ENCODE peak calls at places on chromosomes 3 and 15, in five cellular contexts. One of them, this sample, is unnamed.

GRCh38 chr3:7285502-7285901 is 424.6 kb downstream of the GRM7 start:
- DNase-seq in A549: no peak
- DNase-seq in left lung: no peak
- DNase-seq in transverse colon: no peak
- DNase-seq in Peyer's patch: no peak
- DNase-seq in this sample: no peak

GRCh38 chr15:56524915-56525314 is 60.0 kb upstream of the MNS1 start:
- DNase-seq in transverse colon: no peak
- DNase-seq in A549: no peak
- DNase-seq in Peyer's patch: no peak
- DNase-seq in left lung: no peak
- DNase-seq in this sample: no peak

GRCh38 chr3:101938262-101938847 is 89.0 kb downstream of the NFKBIZ start:
- DNase-seq in Peyer's patch: no peak
- DNase-seq in transverse colon: no peak
- DNase-seq in left lung: no peak
- DNase-seq in A549: no peak
- DNase-seq in this sample: no peak

GRCh38 chr3:113269661-113270060 is 58.3 kb downstream of the BOC start:
- DNase-seq in A549: no peak
- DNase-seq in Peyer's patch: no peak
- DNase-seq in transverse colon: no peak
- DNase-seq in left lung: no peak
- DNase-seq in this sample: no peak

GRCh38 chr3:100360757-100361496 is 26.4 kb downstream of the NIT2 start:
- DNase-seq in A549: no peak
- DNase-seq in left lung: no peak
- DNase-seq in transverse colon: no peak
- DNase-seq in Peyer's patch: no peak
- DNase-seq in this sample: no peak

GRCh38 chr15:39860200-39860599 is 59.9 kb downstream of the GPR176 start:
- DNase-seq in A549: no peak
- DNase-seq in Peyer's patch: no peak
- DNase-seq in transverse colon: no peak
- DNase-seq in left lung: no peak
- DNase-seq in this sample: no peak

GRCh38 chr3:69120879-69121464 is 1.4 kb downstream of the LMOD3 start:
- DNase-seq in transverse colon: peak
- DNase-seq in Peyer's patch: peak
- DNase-seq in left lung: no peak
- DNase-seq in A549: peak
- DNase-seq in this sample: no peak

GRCh38 chr15:80404057-80404718 is at the start of gene ARNT2:
- DNase-seq in transverse colon: no peak
- DNase-seq in A549: peak
- DNase-seq in left lung: no peak
- DNase-seq in Peyer's patch: no peak
- DNase-seq in this sample: no peak

GRCh38 chr3:57444469-57444868 is 99.7 kb downstream of the DNAH12 start:
- DNase-seq in Peyer's patch: no peak
- DNase-seq in left lung: no peak
- DNase-seq in transverse colon: no peak
- DNase-seq in A549: no peak
- DNase-seq in this sample: no peak

GRCh38 chr3:193563999-193564398 is 9.3 kb upstream of the ATP13A4 start:
- DNase-seq in Peyer's patch: peak
- DNase-seq in transverse colon: peak
- DNase-seq in A549: no peak
- DNase-seq in left lung: peak
- DNase-seq in this sample: no peak

GRCh38 chr3:90062018-90062417 is 954.6 kb downstream of the EPHA3 start:
- DNase-seq in Peyer's patch: no peak
- DNase-seq in left lung: no peak
- DNase-seq in transverse colon: no peak
- DNase-seq in A549: no peak
- DNase-seq in this sample: no peak

GRCh38 chr15:93485922-93486327 is 396.9 kb upstream of the RGMA start:
- DNase-seq in A549: no peak
- DNase-seq in Peyer's patch: no peak
- DNase-seq in transverse colon: no peak
- DNase-seq in left lung: no peak
- DNase-seq in this sample: no peak

GRCh38 chr3:71103430-71103881 is 480.1 kb downstream of the FOXP1 start:
- DNase-seq in A549: no peak
- DNase-seq in Peyer's patch: peak
- DNase-seq in transverse colon: peak
- DNase-seq in left lung: peak
- DNase-seq in this sample: no peak

GRCh38 chr15:40323239-40323952 is at the start of gene INAFM2:
- DNase-seq in Peyer's patch: peak
- DNase-seq in transverse colon: peak
- DNase-seq in left lung: peak
- DNase-seq in A549: peak
- DNase-seq in this sample: peak

GRCh38 chr3:153273217-153273616 is 111.2 kb downstream of the RAP2B start:
- DNase-seq in left lung: no peak
- DNase-seq in Peyer's patch: no peak
- DNase-seq in A549: no peak
- DNase-seq in transverse colon: no peak
- DNase-seq in this sample: no peak

GRCh38 chr15:34896183-34896582 is 73.4 kb downstream of the AQR start:
- DNase-seq in transverse colon: no peak
- DNase-seq in A549: no peak
- DNase-seq in Peyer's patch: no peak
- DNase-seq in left lung: no peak
- DNase-seq in this sample: no peak

GRCh38 chr3:111666041-111666735 is 71.0 kb upstream of the ZBED2 start:
- DNase-seq in Peyer's patch: no peak
- DNase-seq in transverse colon: no peak
- DNase-seq in left lung: no peak
- DNase-seq in A549: no peak
- DNase-seq in this sample: no peak

GRCh38 chr3:184592411-184593200 is 31.0 kb downstream of the EPHB3 start:
- DNase-seq in Peyer's patch: no peak
- DNase-seq in left lung: no peak
- DNase-seq in transverse colon: no peak
- DNase-seq in A549: no peak
- DNase-seq in this sample: no peak

GRCh38 chr3:126679831-126680677 is 24.0 kb upstream of the CHCHD6 start:
- DNase-seq in transverse colon: no peak
- DNase-seq in A549: no peak
- DNase-seq in Peyer's patch: no peak
- DNase-seq in left lung: no peak
- DNase-seq in this sample: peak

GRCh38 chr3:128170866-128171516 is 17.7 kb downstream of the EEFSEC start:
- DNase-seq in left lung: no peak
- DNase-seq in Peyer's patch: peak
- DNase-seq in transverse colon: peak
- DNase-seq in A549: peak
- DNase-seq in this sample: no peak

GRCh38 chr15:84798436-84798946 is 18.7 kb upstream of the ALPK3 start:
- DNase-seq in A549: no peak
- DNase-seq in left lung: no peak
- DNase-seq in transverse colon: no peak
- DNase-seq in Peyer's patch: peak
- DNase-seq in this sample: no peak

GRCh38 chr3:6825527-6825926 is 35.4 kb upstream of the GRM7 start:
- DNase-seq in Peyer's patch: no peak
- DNase-seq in transverse colon: no peak
- DNase-seq in left lung: no peak
- DNase-seq in A549: no peak
- DNase-seq in this sample: no peak

GRCh38 chr3:71117572-71118247 is 465.8 kb downstream of the FOXP1 start:
- DNase-seq in A549: no peak
- DNase-seq in transverse colon: no peak
- DNase-seq in left lung: no peak
- DNase-seq in Peyer's patch: no peak
- DNase-seq in this sample: no peak

GRCh38 chr15:85749261-85750151 is 45.2 kb downstream of the KLHL25 start:
- DNase-seq in left lung: peak
- DNase-seq in A549: no peak
- DNase-seq in Peyer's patch: peak
- DNase-seq in transverse colon: no peak
- DNase-seq in this sample: peak

GRCh38 chr3:16059700-16060357 is 114.7 kb upstream of the GALNT15 start:
- DNase-seq in transverse colon: no peak
- DNase-seq in Peyer's patch: no peak
- DNase-seq in left lung: no peak
- DNase-seq in A549: no peak
- DNase-seq in this sample: no peak

GRCh38 chr3:51336261-51336660 is 48.8 kb upstream of the MANF start:
- DNase-seq in Peyer's patch: no peak
- DNase-seq in A549: no peak
- DNase-seq in transverse colon: no peak
- DNase-seq in left lung: no peak
- DNase-seq in this sample: no peak

GRCh38 chr3:63931290-63931689 is 19.1 kb upstream of the SCAANT1 start:
- DNase-seq in left lung: no peak
- DNase-seq in transverse colon: no peak
- DNase-seq in A549: no peak
- DNase-seq in Peyer's patch: no peak
- DNase-seq in this sample: no peak

GRCh38 chr3:127888564-127889107 is 26.4 kb upstream of the KBTBD12 start:
- DNase-seq in Peyer's patch: no peak
- DNase-seq in A549: no peak
- DNase-seq in transverse colon: no peak
- DNase-seq in left lung: no peak
- DNase-seq in this sample: no peak

GRCh38 chr3:74613060-74613459 is 1.4 kb downstream of the CNTN3 start:
- DNase-seq in left lung: no peak
- DNase-seq in transverse colon: no peak
- DNase-seq in Peyer's patch: no peak
- DNase-seq in A549: no peak
- DNase-seq in this sample: no peak

GRCh38 chr3:167705840-167706239 is 28.9 kb downstream of the PDCD10 start:
- DNase-seq in left lung: no peak
- DNase-seq in transverse colon: no peak
- DNase-seq in A549: no peak
- DNase-seq in Peyer's patch: no peak
- DNase-seq in this sample: no peak

GRCh38 chr3:119221779-119222320 is 18.8 kb downstream of the B4GALT4 start:
- DNase-seq in A549: no peak
- DNase-seq in transverse colon: no peak
- DNase-seq in Peyer's patch: no peak
- DNase-seq in left lung: no peak
- DNase-seq in this sample: no peak

GRCh38 chr3:130473416-130473815 is 43.6 kb upstream of the COL6A6 start:
- DNase-seq in Peyer's patch: no peak
- DNase-seq in transverse colon: no peak
- DNase-seq in left lung: no peak
- DNase-seq in A549: no peak
- DNase-seq in this sample: no peak

GRCh38 chr3:133393204-133393603 is 6.7 kb upstream of the BFSP2 start:
- DNase-seq in Peyer's patch: no peak
- DNase-seq in left lung: no peak
- DNase-seq in transverse colon: no peak
- DNase-seq in A549: no peak
- DNase-seq in this sample: no peak

GRCh38 chr3:185960518-185961288 is 22.9 kb upstream of the TRA2B start:
- DNase-seq in transverse colon: peak
- DNase-seq in Peyer's patch: peak
- DNase-seq in A549: no peak
- DNase-seq in left lung: no peak
- DNase-seq in this sample: no peak
- H3K4me3 ChIP-seq in transverse colon: peak
- H3K4me3 ChIP-seq in Peyer's patch: peak
- H3K4me3 ChIP-seq in A549: peak
- H3K4me3 ChIP-seq in left lung: peak
- H3K4me3 ChIP-seq in this sample: peak

DNA sequence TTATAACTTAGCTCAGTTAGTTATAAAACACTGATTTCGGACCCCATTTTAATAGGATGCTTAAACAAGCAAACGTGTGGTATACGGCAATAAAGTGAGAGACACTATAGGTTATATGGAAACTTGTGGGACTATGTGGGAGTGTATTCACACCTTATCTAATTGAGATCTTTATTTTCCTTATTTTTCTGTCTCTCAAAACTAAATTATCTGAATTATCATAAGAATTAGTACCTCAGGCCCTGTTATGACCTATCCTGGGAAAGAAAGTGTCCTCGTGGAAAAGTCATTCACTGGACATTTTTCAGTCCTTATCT is 14.4 kb downstream of the WWTR1 start:
- DNase-seq in left lung: no peak
- DNase-seq in Peyer's patch: no peak
- DNase-seq in A549: no peak
- DNase-seq in transverse colon: no peak
- DNase-seq in this sample: no peak
- H3K27ac ChIP-seq in left lung: no peak
- H3K27ac ChIP-seq in Peyer's patch: no peak
- H3K27ac ChIP-seq in A549: no peak
- H3K27ac ChIP-seq in transverse colon: peak
- H3K27ac ChIP-seq in this sample: peak

GRCh38 chr3:169574531-169574930 is 89.0 kb downstream of the MECOM start:
- DNase-seq in left lung: no peak
- DNase-seq in Peyer's patch: no peak
- DNase-seq in A549: no peak
- DNase-seq in transverse colon: no peak
- DNase-seq in this sample: no peak

GRCh38 chr3:169579086-169579485 is 84.4 kb downstream of the MECOM start:
- DNase-seq in left lung: no peak
- DNase-seq in A549: no peak
- DNase-seq in Peyer's patch: no peak
- DNase-seq in transverse colon: no peak
- DNase-seq in this sample: no peak

GRCh38 chr3:169578381-169578780 is 85.1 kb downstream of the MECOM start:
- DNase-seq in A549: no peak
- DNase-seq in left lung: no peak
- DNase-seq in transverse colon: no peak
- DNase-seq in Peyer's patch: no peak
- DNase-seq in this sample: no peak

GRCh38 chr3:169575381-169575780 is 88.1 kb downstream of the MECOM start:
- DNase-seq in A549: no peak
- DNase-seq in transverse colon: no peak
- DNase-seq in Peyer's patch: no peak
- DNase-seq in left lung: no peak
- DNase-seq in this sample: no peak

GRCh38 chr3:169573129-169573528 is 90.4 kb downstream of the MECOM start:
- DNase-seq in transverse colon: no peak
- DNase-seq in left lung: no peak
- DNase-seq in A549: no peak
- DNase-seq in Peyer's patch: no peak
- DNase-seq in this sample: no peak
- TF ChIP-seq CTCF in transverse colon: no peak
- TF ChIP-seq CTCF in left lung: no peak
- TF ChIP-seq CTCF in A549: peak
- TF ChIP-seq CTCF in Peyer's patch: no peak
- TF ChIP-seq CTCF in this sample: no peak

DNA sequence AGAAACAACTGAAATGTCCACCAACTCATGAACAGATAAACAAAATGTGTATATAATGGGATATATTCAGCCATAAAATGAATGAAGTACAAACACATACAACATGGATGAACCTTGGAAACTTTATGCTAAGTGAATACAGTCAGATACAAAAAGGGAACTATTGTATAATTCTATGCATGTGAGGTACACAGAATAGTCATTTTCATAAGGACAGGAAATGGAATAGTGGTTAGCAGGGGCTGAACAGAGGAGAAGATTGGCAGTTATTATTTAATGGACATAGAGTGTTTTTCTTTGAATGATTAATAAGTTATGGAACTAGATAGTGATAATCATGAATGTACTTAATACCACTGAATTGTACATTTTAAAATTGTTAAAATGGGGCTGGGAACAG is 20.0 kb upstream of the TRANK1 start:
- DNase-seq in left lung: no peak
- DNase-seq in transverse colon: no peak
- DNase-seq in Peyer's patch: no peak
- DNase-seq in A549: no peak
- DNase-seq in this sample: no peak
- H3K4me3 ChIP-seq in left lung: no peak
- H3K4me3 ChIP-seq in transverse colon: no peak
- H3K4me3 ChIP-seq in Peyer's patch: no peak
- H3K4me3 ChIP-seq in A549: no peak
- H3K4me3 ChIP-seq in this sample: no peak